ENCODE peak calls at places on chromosome 22, in seven cellular contexts. W is mesenchymal stem cell; J is prostate gland; Z is OCI-LY7; S is body of pancreas; M is CD4-positive, alpha-beta memory T cell; B is GM12878. N is an unnamed sample.

GRCh38 chr22:30610299-30610698 is 3.3 kb downstream of the TCN2 start:
- DNase-seq in W (no peak), J (no peak), Z (no peak), S (no peak), M (no peak), B (no peak), N (no peak)

GRCh38 chr22:31048570-31048969 is 32.5 kb upstream of the SMTN start:
- DNase-seq in W (no peak), J (no peak), Z (peak; percentile 27), S (no peak), M (no peak), B (no peak), N (no peak)

GRCh38 chr22:46528121-46528610 is 9.3 kb downstream of the CELSR1 start:
- DNase-seq in W (peak; percentile 53), J (peak; percentile 34), Z (no peak), S (no peak), M (no peak), B (no peak), N (no peak)

GRCh38 chr22:37750596-37751162 is 53.8 kb downstream of the TRIOBP start:
- DNase-seq in W (no peak), J (no peak), Z (no peak), S (peak; percentile 66), M (no peak), B (no peak), N (no peak)

GRCh38 chr22:23183107-23183698 is 2.9 kb downstream of the BCR start:
- DNase-seq in W (peak; percentile 55), J (peak; percentile 58), Z (peak; percentile 43), S (peak; percentile 65), M (no peak), B (no peak), N (no peak)

GRCh38 chr22:35140879-35141745 is 75.2 kb downstream of the ISX start:
- DNase-seq in W (no peak), J (no peak), Z (no peak), S (no peak), M (no peak), B (no peak), N (no peak)

GRCh38 chr22:45638834-45639746 is 32.5 kb upstream of the ATXN10 start:
- DNase-seq in W (peak; percentile 67), J (no peak), Z (no peak), S (peak; percentile 25), M (no peak), B (no peak), N (no peak)

GRCh38 chr22:36415415-36416168 is 27.8 kb upstream of the MYH9 start:
- DNase-seq in W (no peak), J (no peak), Z (no peak), S (no peak), M (no peak), B (no peak), N (no peak)

GRCh38 chr22:23256986-23257888 is 76.9 kb downstream of the BCR start:
- DNase-seq in W (peak; percentile 22), J (no peak), Z (no peak), S (peak; percentile 30), M (no peak), B (no peak), N (no peak)

GRCh38 chr22:23389271-23390071 is 190.6 kb downstream of the IGLL1 start:
- DNase-seq in W (no peak), J (no peak), Z (no peak), S (no peak), M (no peak), B (no peak), N (no peak)

GRCh38 chr22:30344447-30345200 is 12.1 kb downstream of the SF3A1 start:
- DNase-seq in W (no peak), J (no peak), Z (no peak), S (no peak), M (peak; percentile 36), B (no peak), N (no peak)

GRCh38 chr22:36027960-36028645 is 521 bp downstream of the RBFOX2 start:
- DNase-seq in W (no peak), J (peak; percentile 19), Z (peak; percentile 58), S (peak; percentile 33), M (peak; percentile 2), B (no peak), N (peak; percentile 3)

GRCh38 chr22:20937794-20938148 is 20.6 kb downstream of the CRKL start:
- DNase-seq in W (no peak), J (no peak), Z (no peak), S (no peak), M (no peak), B (no peak), N (no peak)

GRCh38 chr22:24420977-24421343 is 6.4 kb upstream of the ADORA2A start:
- DNase-seq in W (no peak), J (no peak), Z (no peak), S (no peak), M (no peak), B (no peak), N (no peak)

GRCh38 chr22:24423519-24424000 is 3.8 kb upstream of the ADORA2A start:
- DNase-seq in W (no peak), J (no peak), Z (peak; percentile 74), S (peak; percentile 54), M (peak; percentile 44), B (no peak), N (peak; percentile 87)

GRCh38 chr22:24421428-24421931 is 5.9 kb upstream of the ADORA2A start:
- DNase-seq in W (no peak), J (no peak), Z (peak; percentile 79), S (no peak), M (peak; percentile 44), B (no peak), N (no peak)

GRCh38 chr22:24420072-24420976 is 7.1 kb upstream of the ADORA2A start:
- DNase-seq in W (no peak), J (no peak), Z (no peak), S (no peak), M (no peak), B (no peak), N (no peak)

DNA sequence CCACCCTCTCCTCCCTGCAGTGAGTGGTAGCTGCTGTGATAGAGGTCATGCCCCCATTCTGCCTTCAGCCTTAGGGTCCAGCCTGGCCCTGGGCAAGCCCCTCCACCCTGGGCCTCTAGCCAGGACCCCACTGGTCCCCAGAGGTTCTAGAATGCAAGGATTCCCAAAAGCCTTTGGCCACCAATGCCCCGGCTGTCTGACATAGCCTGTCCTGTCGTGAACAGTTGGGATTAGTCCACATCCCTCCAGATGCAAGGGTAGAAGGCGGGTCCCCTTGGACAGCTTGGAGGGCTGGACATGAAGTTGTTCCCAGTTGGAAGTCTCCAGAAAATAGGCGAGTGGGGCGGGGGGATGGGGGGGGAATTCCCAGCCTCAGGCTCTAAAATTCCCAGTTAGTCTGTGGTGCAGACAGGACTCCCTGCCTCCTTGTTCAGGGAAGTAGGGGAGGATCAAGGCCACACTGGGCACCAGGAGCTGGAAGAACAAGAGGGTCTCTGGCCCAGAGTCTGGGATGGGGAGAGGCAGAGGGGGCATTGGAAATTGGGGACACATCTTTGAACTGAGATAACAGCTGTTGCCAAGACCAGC is 5.2 kb upstream of the ADORA2A start:
- DNase-seq in W (no peak), J (no peak), Z (no peak), S (no peak), M (no peak), B (no peak), N (no peak)
- H3K4me1 ChIP-seq in W (peaks cover 30% of the 10 kb centered on the region), J (no peaks in the 10 kb centered on the region), Z (peaks cover 29% of the 10 kb centered on the region), S (peaks cover 14% of the 10 kb centered on the region), M (peaks cover 27% of the 10 kb centered on the region), B (peaks cover 11% of the 10 kb centered on the region), N (peaks cover 17% of the 10 kb centered on the region)

GRCh38 chr22:40331706-40332105 is 14.6 kb upstream of the ADSL start:
- DNase-seq in W (no peak), J (no peak), Z (no peak), S (no peak), M (no peak), B (no peak), N (no peak)
- H3K4me1 ChIP-seq in W (peaks cover 7% of the 10 kb centered on the region), J (peaks cover 5% of the 10 kb centered on the region), Z (peaks cover 26% of the 10 kb centered on the region), S (peaks cover 5% of the 10 kb centered on the region), M (peaks cover 98% of the 10 kb centered on the region), B (peaks cover 29% of the 10 kb centered on the region), N (peaks cover 94% of the 10 kb centered on the region)

GRCh38 chr22:48316876-48317250 is 1510.8 kb downstream of the BRD1 start:
- DNase-seq in W (no peak), J (no peak), Z (no peak), S (no peak), M (no peak), B (no peak), N (no peak)

GRCh38 chr22:48315415-48316244 is 1512.0 kb downstream of the BRD1 start:
- DNase-seq in W (no peak), J (no peak), Z (no peak), S (no peak), M (no peak), B (no peak), N (no peak)

GRCh38 chr22:48318575-48319320 is 1508.9 kb downstream of the BRD1 start:
- DNase-seq in W (no peak), J (no peak), Z (no peak), S (no peak), M (no peak), B (no peak), N (no peak)

GRCh38 chr22:48318173-48318572 is 1509.5 kb downstream of the BRD1 start:
- DNase-seq in W (no peak), J (no peak), Z (no peak), S (no peak), M (no peak), B (no peak), N (no peak)

DNA sequence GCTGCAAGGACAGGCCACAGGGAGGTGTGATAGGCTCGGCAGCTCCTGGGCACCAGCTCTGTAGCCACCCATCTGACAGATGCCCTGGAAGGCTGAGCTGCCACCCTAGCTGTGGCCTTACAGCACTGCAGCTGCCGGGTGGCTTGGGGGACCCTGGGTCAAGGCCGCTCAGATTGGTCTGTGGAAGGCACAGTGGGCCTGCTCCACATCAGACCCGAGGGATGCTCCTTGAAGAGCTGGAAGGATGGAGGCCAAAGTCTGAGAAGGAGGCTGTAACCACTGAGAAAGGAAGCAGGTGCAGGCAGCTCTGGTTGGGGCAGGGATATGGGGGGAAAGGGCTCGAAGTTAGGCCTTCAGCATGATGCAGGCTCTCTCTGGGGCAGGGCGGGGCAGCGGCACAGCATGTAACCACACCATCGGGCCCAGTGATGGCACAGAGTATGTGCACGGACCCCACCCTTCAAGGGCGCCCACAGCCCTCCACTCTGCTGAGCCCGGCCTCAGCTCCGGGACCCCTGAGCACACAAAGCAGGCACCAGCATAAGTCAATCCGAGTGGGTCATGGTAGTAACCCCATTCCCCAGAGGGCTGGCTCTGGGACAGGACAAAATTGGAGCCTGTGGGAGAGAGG is 1511.3 kb downstream of the BRD1 start:
- DNase-seq in W (no peak), J (no peak), Z (no peak), S (no peak), M (no peak), B (no peak), N (no peak)
- H3K4me1 ChIP-seq in W (no peaks in the 10 kb centered on the region), J (no peaks in the 10 kb centered on the region), Z (no peaks in the 10 kb centered on the region), S (no peaks in the 10 kb centered on the region), M (no peaks in the 10 kb centered on the region), B (no peaks in the 10 kb centered on the region), N (no peaks in the 10 kb centered on the region)

GRCh38 chr22:39510529-39511149 is 8.5 kb downstream of the MIEF1 start:
- DNase-seq in W (no peak), J (no peak), Z (no peak), S (no peak), M (no peak), B (no peak), N (no peak)

GRCh38 chr22:39504071-39504470 is 2.0 kb downstream of the MIEF1 start:
- DNase-seq in W (no peak), J (no peak), Z (no peak), S (no peak), M (no peak), B (no peak), N (no peak)

GRCh38 chr22:39512026-39512425 is 8.3 kb upstream of the ATF4 start:
- DNase-seq in W (no peak), J (no peak), Z (no peak), S (no peak), M (no peak), B (no peak), N (no peak)

GRCh38 chr22:39511226-39511625 is 9.1 kb upstream of the ATF4 start:
- DNase-seq in W (no peak), J (no peak), Z (no peak), S (no peak), M (no peak), B (no peak), N (no peak)

GRCh38 chr22:39508393-39508792 is 6.3 kb downstream of the MIEF1 start:
- DNase-seq in W (no peak), J (no peak), Z (no peak), S (no peak), M (no peak), B (no peak), N (no peak)
- H3K4me1 ChIP-seq in W (peaks cover 6% of the 10 kb centered on the region), J (no peaks in the 10 kb centered on the region), Z (peaks cover 11% of the 10 kb centered on the region), S (peaks cover 9% of the 10 kb centered on the region), M (peaks cover 20% of the 10 kb centered on the region), B (peaks cover 9% of the 10 kb centered on the region), N (peaks cover 14% of the 10 kb centered on the region)

N was measured in naive thymus-derived CD4-positive, alpha-beta T cell.